ENCODE peak calls at places on chromosomes 3 and 15, in five cellular contexts. Y is ovary, H is thoracic aorta, U is tibial artery, D is neuronal stem cell. G is an unnamed sample.

GRCh38 chr15:29924750-29925149 is 102.5 kb upstream of the TJP1 start:
- DNase-seq in Y (no peak), H (no peak), U (no peak), D (peak; percentile 62), G (peak; percentile 61)

GRCh38 chr3:43062556-43063040 is 43.3 kb downstream of the POMGNT2 start:
- DNase-seq in Y (no peak), H (no peak), U (no peak), D (no peak), G (no peak)

GRCh38 chr3:38611866-38612265 is 37.6 kb downstream of the SCN5A start:
- DNase-seq in Y (no peak), H (no peak), U (no peak), D (no peak), G (no peak)

GRCh38 chr15:72685925-72686794 is at the start of the genes BBS4 and HIGD2B:
- DNase-seq in Y (peak; percentile 81), H (peak; percentile 64), U (peak; percentile 86), D (peak; percentile 88), G (peak; percentile 90)

GRCh38 chr15:48632651-48633050 is 12.9 kb downstream of the FBN1 start:
- DNase-seq in Y (no peak), H (no peak), U (no peak), D (no peak), G (no peak)

GRCh38 chr15:70430029-70430428 is 332.3 kb upstream of the TLE3 start:
- DNase-seq in Y (no peak), H (no peak), U (no peak), D (no peak), G (no peak)

GRCh38 chr3:115961390-115961789 is 338.1 kb downstream of the GAP43 start:
- DNase-seq in Y (no peak), H (no peak), U (no peak), D (no peak), G (no peak)

GRCh38 chr15:40960926-40961325 is 7.7 kb downstream of the CHAC1 start:
- DNase-seq in Y (no peak), H (no peak), U (no peak), D (no peak), G (no peak)

GRCh38 chr15:98440917-98441316 is 207.4 kb upstream of the IGF1R start:
- DNase-seq in Y (no peak), H (no peak), U (no peak), D (no peak), G (no peak)

GRCh38 chr3:114143817-114144216 is 35.0 kb downstream of the DRD3 start:
- DNase-seq in Y (no peak), H (no peak), U (no peak), D (no peak), G (no peak)

GRCh38 chr3:43866529-43867353 is 176.0 kb downstream of the ABHD5 start:
- DNase-seq in Y (no peak), H (no peak), U (no peak), D (no peak), G (no peak)

GRCh38 chr3:149593416-149594160 is 64.2 kb downstream of the WWTR1 start:
- DNase-seq in Y (no peak), H (no peak), U (no peak), D (peak; percentile 40), G (no peak)

GRCh38 chr15:100348578-100348977 is 6.8 kb upstream of the ADAMTS17 start:
- DNase-seq in Y (no peak), H (no peak), U (no peak), D (no peak), G (no peak)

GRCh38 chr3:58999134-58999778 is 50.6 kb downstream of the CFAP20DC start:
- DNase-seq in Y (no peak), H (no peak), U (no peak), D (no peak), G (no peak)

GRCh38 chr3:154745925-154746324 is 315.9 kb upstream of the GPR149 start:
- DNase-seq in Y (no peak), H (no peak), U (no peak), D (no peak), G (no peak)

DNA sequence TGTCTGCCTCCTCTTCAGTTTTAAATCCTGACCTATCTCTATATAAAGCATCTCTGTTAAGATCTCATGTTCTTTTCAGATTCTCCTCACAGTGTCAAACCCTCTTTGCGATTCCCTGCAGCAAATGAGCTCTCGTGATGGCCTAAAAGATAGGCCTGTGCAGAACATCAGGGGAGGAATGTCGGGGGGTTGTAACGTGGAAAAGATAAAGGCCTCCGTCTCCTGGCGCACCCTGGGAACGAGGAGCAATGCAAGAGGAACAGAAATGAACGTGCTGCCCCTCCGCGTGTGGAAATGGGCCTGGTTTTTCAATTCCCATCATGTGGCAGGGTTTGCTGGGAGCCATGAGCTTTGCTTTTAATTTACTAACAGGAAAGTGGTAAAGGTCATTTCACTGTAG is 285.0 kb upstream of the TPM1 start:
- DNase-seq in Y (no peak), H (no peak), U (no peak), D (no peak), G (no peak)
- H3K27ac ChIP-seq in Y (no peak overlapping the region), H (peak overlapping the region; percentile 79), U (peak overlapping the region; percentile 62), D (no peak overlapping the region), G (peak overlapping the region; percentile 43)

DNA sequence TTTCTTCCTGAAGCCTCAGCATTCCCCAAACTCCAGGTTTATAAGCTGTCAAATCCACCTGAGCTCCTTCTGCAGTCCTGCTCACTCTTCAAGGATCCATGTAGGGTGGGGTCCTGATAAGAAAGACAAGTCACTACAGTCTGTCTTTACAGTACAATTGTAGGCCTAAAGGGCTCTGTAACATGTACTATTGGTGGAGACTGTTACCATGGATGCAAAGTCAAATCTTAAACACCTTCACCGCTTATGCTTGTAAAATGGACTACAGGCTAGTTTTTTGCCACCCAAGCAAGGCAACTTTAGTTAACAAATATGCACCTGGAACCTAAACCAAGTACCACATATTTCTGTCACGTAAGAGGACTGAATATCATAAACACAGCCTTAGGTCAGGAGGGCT is 44.7 kb downstream of the CBLB start:
- DNase-seq in Y (no peak), H (no peak), U (no peak), D (no peak), G (no peak)
- H3K27ac ChIP-seq in Y (no peak overlapping the region), H (peak overlapping the region; percentile 21), U (peak overlapping the region; percentile 59), D (no peak overlapping the region), G (peak overlapping the region; percentile 91)

DNA sequence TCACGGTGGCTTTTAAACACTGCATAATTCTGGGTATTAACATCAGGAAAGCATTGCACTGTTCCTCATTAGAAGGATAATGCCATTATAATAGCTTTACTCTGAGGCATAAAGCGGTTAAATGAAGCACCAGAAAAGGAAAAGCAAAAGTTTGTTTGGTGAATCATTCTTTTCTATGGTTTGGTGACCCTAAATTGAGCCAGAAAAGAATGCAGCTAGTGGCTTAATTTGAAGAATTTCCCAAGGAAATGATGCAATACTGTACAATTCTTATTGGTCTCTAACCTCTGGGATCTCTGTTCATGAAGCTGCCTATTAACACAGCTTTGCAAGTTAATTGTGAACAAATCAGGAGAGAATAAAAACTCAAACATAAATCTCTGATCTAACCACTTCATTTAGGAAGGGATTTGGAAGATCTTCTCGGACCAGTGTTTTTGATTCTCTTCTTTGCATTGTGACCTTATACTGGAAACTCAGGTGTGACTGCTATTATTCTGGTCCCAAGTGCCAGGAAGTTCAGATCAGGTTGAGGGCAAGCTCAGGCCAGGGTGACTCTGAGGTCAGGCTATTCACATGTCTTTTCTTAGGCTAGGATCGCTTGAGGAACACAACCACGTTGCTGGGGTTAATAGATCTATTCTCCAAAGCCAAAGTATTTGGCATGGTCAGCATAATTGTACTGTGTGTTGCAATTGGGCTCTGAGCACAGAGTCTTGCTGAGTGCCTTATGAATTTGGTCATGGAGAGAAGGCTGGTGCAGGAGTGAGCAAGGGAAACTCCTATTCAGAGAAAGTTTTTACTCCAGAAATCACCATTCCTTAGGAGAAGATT is 11.3 kb upstream of the DLG1 start:
- DNase-seq in Y (no peak), H (no peak), U (no peak), D (no peak), G (no peak)
- H3K27ac ChIP-seq in Y (no peak overlapping the region), H (peak overlapping the region; percentile 6), U (no peak overlapping the region), D (no peak overlapping the region), G (peak overlapping the region; percentile 58)

DNA sequence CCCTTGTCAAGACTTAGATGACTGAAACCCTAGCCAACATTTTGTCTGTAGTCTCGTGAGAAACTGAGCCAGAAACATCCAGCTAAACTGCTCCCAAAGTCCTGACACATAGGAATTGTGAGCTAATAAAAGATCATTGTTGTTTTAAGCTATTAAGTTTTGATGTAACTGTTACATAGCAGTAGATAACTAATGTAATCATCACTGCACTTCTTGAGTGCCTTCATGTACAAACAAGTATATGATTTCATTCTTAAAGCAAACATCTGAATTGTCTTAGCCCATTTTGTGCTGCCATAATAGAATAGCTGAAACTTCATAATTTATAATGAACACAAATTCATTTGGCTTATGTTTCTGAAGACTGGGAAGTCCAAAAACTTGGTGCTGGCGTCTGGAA is 87.3 kb downstream of the NSUN3 start:
- DNase-seq in Y (no peak), H (no peak), U (no peak), D (no peak), G (no peak)
- H3K27ac ChIP-seq in Y (no peak overlapping the region), H (no peak overlapping the region), U (no peak overlapping the region), D (no peak overlapping the region), G (no peak overlapping the region)

GRCh38 chr3:183306798-183307671 is 54.0 kb downstream of the B3GNT5 start:
- DNase-seq in Y (no peak), H (peak; percentile 18), U (peak; percentile 82), D (no peak), G (peak; percentile 67)
- H3K27ac ChIP-seq in Y (no peak overlapping the region), H (no peak overlapping the region), U (no peak overlapping the region), D (no peak overlapping the region), G (peak overlapping the region; percentile 45)

GRCh38 chr3:15380980-15381890 is 46.1 kb downstream of the METTL6 start:
- DNase-seq in Y (no peak), H (no peak), U (no peak), D (no peak), G (no peak)

GRCh38 chr3:15372918-15373317 is 40.5 kb upstream of the SH3BP5 start:
- DNase-seq in Y (no peak), H (no peak), U (no peak), D (no peak), G (no peak)

GRCh38 chr3:15375461-15376000 is 43.1 kb upstream of the SH3BP5 start:
- DNase-seq in Y (no peak), H (no peak), U (no peak), D (no peak), G (no peak)

GRCh38 chr3:15382405-15382923 is 44.9 kb downstream of the METTL6 start:
- DNase-seq in Y (no peak), H (no peak), U (no peak), D (no peak), G (no peak)

GRCh38 chr3:15377961-15378791 is 45.8 kb upstream of the SH3BP5 start:
- DNase-seq in Y (peak; percentile 98), H (peak; percentile 93), U (peak; percentile 96), D (peak; percentile 81), G (peak; percentile 95)
- H3K27ac ChIP-seq in Y (peak overlapping the region; percentile 2), H (peak overlapping the region; percentile 71), U (peak overlapping the region; percentile 75), D (no peak overlapping the region), G (peak overlapping the region; percentile 79)